ENCODE peak calls at places on chromosomes 4 and X, in four cellular contexts. H is right atrium auricular region; Y is effector memory CD4-positive, alpha-beta T cell; L is adipocyte. X is an unnamed sample.

GRCh38 chr4:123396294-123397275 is at the start of gene SPRY1:
- DNase-seq in H (peak; percentile 96), Y (peak; percentile 52), L (peak; percentile 96), X (peak; percentile 88)

GRCh38 chrX:25810202-25810601 is 327.9 kb upstream of the MAGEB18 start:
- DNase-seq in H (no peak), Y (no peak), L (no peak), X (no peak)

GRCh38 chrX:147498796-147499195 is 412.9 kb upstream of the FMR1 start:
- DNase-seq in H (no peak), Y (no peak), L (no peak), X (no peak)

GRCh38 chr4:171919314-171919713 is 106.1 kb downstream of the GALNTL6 start:
- DNase-seq in H (no peak), Y (no peak), L (no peak), X (no peak)

GRCh38 chr4:160510925-160511324 is 1408.0 kb downstream of the RAPGEF2 start:
- DNase-seq in H (no peak), Y (no peak), L (no peak), X (peak; percentile 45)

GRCh38 chrX:154403192-154403591 is 5.0 kb downstream of the RPL10 start:
- DNase-seq in H (no peak), Y (no peak), L (no peak), X (no peak)

GRCh38 chr4:133045288-133045687 is 103.8 kb upstream of the PCDH10 start:
- DNase-seq in H (no peak), Y (no peak), L (no peak), X (no peak)

GRCh38 chr4:36256398-36256828 is 12.1 kb upstream of the ARAP2 start:
- DNase-seq in H (no peak), Y (no peak), L (no peak), X (no peak)

GRCh38 chrX:22424141-22424915 is 151.6 kb downstream of the CBLL2 start:
- DNase-seq in H (no peak), Y (no peak), L (no peak), X (no peak)

DNA sequence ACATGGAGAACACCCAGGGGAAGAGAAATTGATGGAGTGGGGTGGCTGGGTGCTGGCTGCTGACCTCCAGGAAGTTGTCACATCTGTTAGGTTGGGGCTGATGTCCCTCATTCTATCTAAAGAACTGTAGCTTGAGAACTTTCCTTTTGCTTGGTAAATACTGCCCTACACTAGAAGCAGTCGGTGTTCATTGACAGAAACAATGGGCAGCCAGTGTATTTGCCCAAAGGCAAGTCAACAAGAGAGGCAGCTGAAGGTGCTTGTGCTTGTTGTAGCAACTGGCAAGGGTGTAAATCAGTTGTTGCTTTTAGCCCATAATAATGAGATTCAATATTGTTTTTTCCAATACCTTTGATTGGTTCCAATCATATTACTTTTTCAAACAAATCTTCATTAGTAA is 956 bp downstream of the TMEM154 start:
- DNase-seq in H (no peak), Y (no peak), L (no peak), X (no peak)
- H3K4me3 ChIP-seq in H (no peak overlapping the region), Y (peak overlapping the region; percentile 55), L (peak overlapping the region; percentile 87), X (no peak overlapping the region)

GRCh38 chrX:120310861-120311631 is at the start of gene TMEM255A:
- DNase-seq in H (no peak), Y (no peak), L (peak; percentile 7), X (peak; percentile 4)
- H3K27me3 ChIP-seq in H (no peaks in the 10 kb centered on the region), Y (no peaks in the 10 kb centered on the region), L (peaks cover 48% of the 10 kb centered on the region), X (peaks cover 23% of the 10 kb centered on the region)

GRCh38 chr4:25234390-25235367 is 846 bp downstream of the PI4K2B start:
- DNase-seq in H (peak; percentile 60), Y (peak; percentile 28), L (peak; percentile 92), X (peak; percentile 43)
- H3K4me3 ChIP-seq in H (peak overlapping the region; percentile 89), Y (peak overlapping the region; percentile 79), L (peak overlapping the region; percentile 89), X (peak overlapping the region; percentile 79)

GRCh38 chr4:93829531-93830089 is 1.1 kb downstream of the ATOH1 start:
- DNase-seq in H (no peak), Y (no peak), L (no peak), X (no peak)
- H3K27me3 ChIP-seq in H (peaks cover 48% of the 10 kb centered on the region), Y (peaks cover 34% of the 10 kb centered on the region), L (peaks cover 85% of the 10 kb centered on the region), X (peaks cover 27% of the 10 kb centered on the region)

DNA sequence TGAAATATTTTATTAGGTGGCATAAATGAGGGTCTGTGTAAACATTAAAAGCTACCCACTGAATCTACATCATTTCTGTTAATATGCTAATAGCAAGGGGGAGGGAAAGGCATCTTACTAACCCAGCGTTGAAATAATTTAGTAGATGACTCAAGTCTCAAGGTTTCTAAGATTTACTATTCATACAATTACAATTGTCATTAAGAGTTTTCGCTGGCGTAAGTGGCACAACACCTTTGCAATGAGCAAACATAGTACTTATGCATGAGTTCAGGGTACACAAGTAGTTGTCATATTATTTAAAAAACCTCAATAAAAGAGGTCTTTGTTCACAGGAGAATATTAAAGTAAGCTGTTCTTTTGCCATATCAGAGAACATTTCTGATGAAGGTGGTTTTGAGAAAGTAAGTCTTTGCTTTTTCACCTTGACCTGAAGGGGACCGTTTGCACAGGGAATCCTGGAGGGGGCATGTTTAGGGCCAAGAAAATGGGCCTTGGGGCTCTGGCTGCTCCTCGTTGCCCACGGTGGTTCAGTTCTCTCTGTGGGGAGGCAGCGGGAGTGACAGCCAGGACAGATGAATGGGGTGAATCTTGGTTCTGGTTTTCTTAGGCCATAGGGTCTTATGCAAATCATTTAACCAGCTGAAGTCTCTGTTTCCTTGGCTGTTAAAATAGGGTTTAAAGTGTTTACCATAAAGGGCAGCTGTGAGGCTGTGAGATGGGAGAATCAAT is 4.4 kb upstream of the RHOH start:
- DNase-seq in H (no peak), Y (no peak), L (no peak), X (no peak)
- H3K4me3 ChIP-seq in H (no peak overlapping the region), Y (peak overlapping the region; percentile 48), L (no peak overlapping the region), X (no peak overlapping the region)

GRCh38 chrX:129976441-129976840 is 6.0 kb upstream of the BCORL1 start:
- DNase-seq in H (no peak), Y (no peak), L (no peak), X (no peak)
- H3K27me3 ChIP-seq in H (no peaks in the 10 kb centered on the region), Y (no peaks in the 10 kb centered on the region), L (peaks cover 16% of the 10 kb centered on the region), X (no peaks in the 10 kb centered on the region)

GRCh38 chr4:176789955-176790354 is 2.8 kb downstream of the VEGFC start:
- DNase-seq in H (no peak), Y (no peak), L (peak; percentile 79), X (peak; percentile 48)
- H3K4me3 ChIP-seq in H (no peak overlapping the region), Y (no peak overlapping the region), L (peak overlapping the region; percentile 92), X (peak overlapping the region; percentile 63)

GRCh38 chr4:48908687-48909086 is 2.1 kb upstream of the OCIAD2 start:
- DNase-seq in H (no peak), Y (no peak), L (no peak), X (no peak)
- H3K27me3 ChIP-seq in H (no peaks in the 10 kb centered on the region), Y (no peaks in the 10 kb centered on the region), L (no peaks in the 10 kb centered on the region), X (no peaks in the 10 kb centered on the region)